ENCODE peak calls at places on chromosomes 5 and 9, in five cellular contexts. U is mammary epithelial cell, Q is lower lobe of right lung, A is AG04450, S is ovary. V is an unnamed sample.

GRCh38 chr5:163915481-163915961 is 410.1 kb downstream of the MAT2B start:
- DNase-seq in U (no peak), S (no peak), Q (peak; percentile 53), A (peak; percentile 6), V (no peak)

GRCh38 chr9:117412006-117412715 is 2.7 kb downstream of the ASTN2 start:
- DNase-seq in Q (no peak), S (no peak), A (no peak), U (no peak), V (no peak)

GRCh38 chr5:56620903-56621680 is 194.3 kb upstream of the MAP3K1 start:
- DNase-seq in U (no peak), Q (no peak), A (no peak), S (no peak), V (no peak)

GRCh38 chr9:98572054-98572627 is 136.6 kb downstream of the GABBR2 start:
- DNase-seq in Q (no peak), U (no peak), S (no peak), A (no peak), V (no peak)

GRCh38 chr5:150204588-150204960 is 14.7 kb downstream of the SLC6A7 start:
- DNase-seq in A (no peak), S (no peak), Q (no peak), U (no peak), V (no peak)

GRCh38 chr5:146052780-146053179 is 52.6 kb downstream of the PLAC8L1 start:
- DNase-seq in A (no peak), S (no peak), U (no peak), Q (no peak), V (no peak)

GRCh38 chr5:82296929-82297328 is 18.8 kb upstream of the RPS23 start:
- DNase-seq in U (no peak), Q (no peak), A (no peak), S (no peak), V (no peak)

GRCh38 chr5:42131081-42131480 is 206.0 kb downstream of the FBXO4 start:
- DNase-seq in U (no peak), S (no peak), Q (no peak), A (no peak), V (no peak)

GRCh38 chr5:15790446-15791005 is 290.5 kb downstream of the FBXL7 start:
- DNase-seq in S (no peak), Q (no peak), A (no peak), U (no peak), V (no peak)

GRCh38 chr5:76701298-76701697 is 14.6 kb upstream of the F2R start:
- DNase-seq in A (peak; percentile 24), S (no peak), U (peak; percentile 97), Q (no peak), V (no peak)

GRCh38 chr5:148514344-148514743 is 130.6 kb downstream of the FBXO38 start:
- DNase-seq in S (no peak), A (no peak), U (no peak), Q (no peak), V (no peak)

GRCh38 chr5:157116483-157116954 is 7.7 kb upstream of the HAVCR2 start:
- DNase-seq in S (no peak), U (no peak), A (no peak), Q (no peak), V (no peak)

DNA sequence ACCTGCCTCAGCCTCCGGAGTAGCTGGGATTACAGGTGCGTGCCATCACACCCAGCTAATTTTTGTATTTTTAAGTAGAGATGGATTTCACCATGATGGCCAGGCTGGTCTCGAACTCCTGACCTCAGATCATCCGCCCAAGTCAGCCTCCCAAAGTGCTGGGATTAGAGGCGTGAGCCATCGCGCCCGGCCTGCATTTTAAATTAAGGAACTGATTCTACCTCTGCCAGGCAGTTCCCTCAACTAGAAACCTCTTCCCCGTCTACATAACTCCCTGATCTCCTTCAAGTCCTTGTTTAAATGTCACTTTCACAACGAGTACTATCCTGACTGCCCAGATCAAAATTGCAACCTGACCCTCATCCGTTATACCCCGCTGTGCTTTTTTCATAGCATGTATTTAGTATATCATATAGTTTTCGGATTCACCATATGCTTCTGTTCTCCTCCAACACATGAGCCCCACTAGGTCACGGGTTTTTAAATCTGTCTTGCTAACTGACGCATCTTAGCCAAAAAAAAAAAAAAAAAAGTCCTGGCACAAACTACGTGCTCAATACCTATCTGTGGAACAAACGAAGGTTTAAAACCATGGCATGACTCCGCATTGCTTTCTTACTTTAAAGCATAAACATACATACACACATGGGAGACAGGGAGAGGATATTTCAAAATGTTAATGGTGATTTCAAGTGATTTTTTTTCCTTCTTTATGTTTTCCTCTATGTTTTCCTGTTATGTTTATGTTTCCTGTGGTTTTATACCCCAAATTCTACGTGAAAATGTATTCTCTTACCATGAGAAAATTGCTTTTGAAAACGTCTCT is 766 bp upstream of the SOWAHA start:
- DNase-seq in A (no peak), Q (no peak), U (no peak), S (no peak), V (no peak)
- H3K27me3 ChIP-seq in A (peaks cover 22% of the 10 kb centered on the region), Q (peaks cover 48% of the 10 kb centered on the region), U (peaks cover 9% of the 10 kb centered on the region), S (no peaks in the 10 kb centered on the region), V (peaks cover 18% of the 10 kb centered on the region)

GRCh38 chr5:54229041-54229780 is 81.2 kb downstream of the ARL15 start:
- DNase-seq in A (peak; percentile 10), S (peak; percentile 74), Q (peak; percentile 73), U (peak; percentile 46), V (no peak)

GRCh38 chr5:54234304-54234938 is 76.0 kb downstream of the ARL15 start:
- DNase-seq in S (no peak), Q (no peak), U (peak; percentile 8), A (peak; percentile 26), V (no peak)
- TF ChIP-seq CTCF in S (no peak), Q (peak; percentile 52), U (peak; percentile 53), A (peak; percentile 69), V (peak; percentile 56)

GRCh38 chr9:126058631-126059030 is 268.0 kb upstream of the MVB12B start:
- DNase-seq in S (peak; percentile 13), A (no peak), U (no peak), Q (no peak), V (no peak)

GRCh38 chr9:126057461-126057860 is 269.2 kb upstream of the MVB12B start:
- DNase-seq in A (no peak), S (peak; percentile 31), U (no peak), Q (no peak), V (no peak)

GRCh38 chr9:126057869-126058467 is 268.7 kb upstream of the MVB12B start:
- DNase-seq in U (no peak), Q (no peak), A (no peak), S (peak; percentile 12), V (no peak)

GRCh38 chr9:126056312-126057021 is 270.2 kb upstream of the MVB12B start:
- DNase-seq in Q (no peak), U (no peak), A (no peak), S (peak; percentile 35), V (no peak)

DNA sequence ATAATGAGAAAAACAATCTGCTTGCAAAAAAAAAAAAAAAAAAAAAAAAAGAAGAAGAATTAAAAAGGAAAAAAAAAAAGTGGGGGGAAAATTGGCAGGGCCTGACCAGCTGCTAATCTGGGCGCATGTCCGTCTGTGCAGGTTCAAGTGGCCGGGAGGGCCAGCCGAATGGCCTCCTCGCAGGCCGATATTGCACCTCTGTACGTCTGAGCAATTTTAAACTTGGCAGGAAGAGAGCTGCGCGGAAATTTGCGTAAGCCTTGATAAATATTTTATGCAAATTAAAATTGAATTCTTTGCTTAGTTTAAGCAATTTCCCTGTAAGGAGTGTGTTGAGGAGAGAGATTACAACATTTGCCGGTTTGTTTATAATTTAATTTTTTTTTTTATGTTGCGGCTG is 269.6 kb upstream of the MVB12B start:
- DNase-seq in Q (no peak), A (no peak), S (peak; percentile 38), U (no peak), V (no peak)
- H3K4me3 ChIP-seq in Q (no peak overlapping the region), A (no peak overlapping the region), S (no peak overlapping the region), U (no peak overlapping the region), V (no peak overlapping the region)

GRCh38 chr9:107325842-107326241 is 42.8 kb downstream of the RAD23B start:
- DNase-seq in U (no peak), A (no peak), Q (no peak), S (no peak), V (no peak)

GRCh38 chr9:107322643-107323042 is 39.6 kb downstream of the RAD23B start:
- DNase-seq in A (no peak), U (no peak), Q (no peak), S (no peak), V (no peak)

GRCh38 chr9:107328510-107328909 is 45.4 kb downstream of the RAD23B start:
- DNase-seq in A (no peak), Q (no peak), U (no peak), S (no peak), V (no peak)

GRCh38 chr9:107323836-107324235 is 40.8 kb downstream of the RAD23B start:
- DNase-seq in Q (no peak), S (no peak), U (no peak), A (no peak), V (no peak)
- H3K27me3 ChIP-seq in Q (no peaks in the 10 kb centered on the region), S (no peaks in the 10 kb centered on the region), U (no peaks in the 10 kb centered on the region), A (no peaks in the 10 kb centered on the region), V (no peaks in the 10 kb centered on the region)

V was measured in BJ.